ENCODE peak calls at places on chromosome 5, in four cellular contexts. One of them, this sample, is unnamed.

GRCh38 chr5:95027151-95027721 is 257.7 kb downstream of the MCTP1 start:
- DNase-seq in IMR-90: no peak
- DNase-seq in mesothelial cell of epicardium: no peak
- DNase-seq in cerebellar cortex: no peak
- DNase-seq in this sample: no peak

GRCh38 chr5:10636363-10637142 is 72.7 kb downstream of the ANKRD33B start:
- DNase-seq in cerebellar cortex: no peak
- DNase-seq in IMR-90: no peak
- DNase-seq in mesothelial cell of epicardium: no peak
- DNase-seq in this sample: no peak

GRCh38 chr5:135833961-135834638 is 363 bp upstream of the SLC25A48 start:
- DNase-seq in IMR-90: no peak
- DNase-seq in cerebellar cortex: no peak
- DNase-seq in mesothelial cell of epicardium: no peak
- DNase-seq in this sample: no peak

GRCh38 chr5:82931110-82931509 is 146.1 kb downstream of the TMEM167A start:
- DNase-seq in IMR-90: peak
- DNase-seq in mesothelial cell of epicardium: no peak
- DNase-seq in cerebellar cortex: no peak
- DNase-seq in this sample: no peak

GRCh38 chr5:149200355-149200754 is 59.1 kb downstream of the ABLIM3 start:
- DNase-seq in mesothelial cell of epicardium: no peak
- DNase-seq in cerebellar cortex: no peak
- DNase-seq in IMR-90: no peak
- DNase-seq in this sample: no peak

GRCh38 chr5:151094054-151094858 is 13.4 kb upstream of the TNIP1 start:
- DNase-seq in cerebellar cortex: peak
- DNase-seq in mesothelial cell of epicardium: no peak
- DNase-seq in IMR-90: peak
- DNase-seq in this sample: no peak

GRCh38 chr5:80959768-80960442 is at the start of gene RASGRF2:
- DNase-seq in cerebellar cortex: no peak
- DNase-seq in IMR-90: peak
- DNase-seq in mesothelial cell of epicardium: peak
- DNase-seq in this sample: no peak

GRCh38 chr5:156149203-156149602 is 177.8 kb upstream of the SGCD start:
- DNase-seq in mesothelial cell of epicardium: no peak
- DNase-seq in cerebellar cortex: no peak
- DNase-seq in IMR-90: peak
- DNase-seq in this sample: no peak

GRCh38 chr5:16992444-16992843 is 56.4 kb upstream of the MYO10 start:
- DNase-seq in IMR-90: no peak
- DNase-seq in cerebellar cortex: no peak
- DNase-seq in mesothelial cell of epicardium: no peak
- DNase-seq in this sample: no peak